ENCODE peak calls at places on chromosomes 3 and 15, in five cellular contexts. One of them, this sample, is unnamed.

GRCh38 chr15:70447927-70448698 is 315.2 kb downstream of the UACA start:
- DNase-seq in MM.1S: no peak
- DNase-seq in ovary: no peak
- DNase-seq in aorta: peak
- DNase-seq in tibial artery: peak
- DNase-seq in this sample: no peak

GRCh38 chr3:55189359-55189801 is 261.5 kb upstream of the LRTM1 start:
- DNase-seq in MM.1S: no peak
- DNase-seq in ovary: no peak
- DNase-seq in aorta: no peak
- DNase-seq in tibial artery: no peak
- DNase-seq in this sample: peak

GRCh38 chr15:66947471-66947870 is 117.9 kb upstream of the SMAD3 start:
- DNase-seq in MM.1S: no peak
- DNase-seq in ovary: no peak
- DNase-seq in aorta: no peak
- DNase-seq in tibial artery: peak
- DNase-seq in this sample: no peak

GRCh38 chr15:37220949-37221670 is 120.8 kb upstream of the MEIS2 start:
- DNase-seq in MM.1S: no peak
- DNase-seq in ovary: no peak
- DNase-seq in aorta: no peak
- DNase-seq in tibial artery: no peak
- DNase-seq in this sample: no peak

GRCh38 chr3:16467368-16467767 is 46.1 kb downstream of the RFTN1 start:
- DNase-seq in MM.1S: no peak
- DNase-seq in ovary: no peak
- DNase-seq in aorta: no peak
- DNase-seq in tibial artery: no peak
- DNase-seq in this sample: no peak

GRCh38 chr15:100601158-100601557 is 826 bp downstream of the LINS1 start:
- DNase-seq in MM.1S: peak
- DNase-seq in ovary: no peak
- DNase-seq in aorta: peak
- DNase-seq in tibial artery: no peak
- DNase-seq in this sample: peak

GRCh38 chr15:57432141-57432701 is 55.9 kb downstream of the CGNL1 start:
- DNase-seq in MM.1S: no peak
- DNase-seq in ovary: no peak
- DNase-seq in aorta: no peak
- DNase-seq in tibial artery: no peak
- DNase-seq in this sample: peak

GRCh38 chr3:12155833-12156232 is 2.9 kb downstream of the TIMP4 start:
- DNase-seq in MM.1S: no peak
- DNase-seq in ovary: no peak
- DNase-seq in aorta: no peak
- DNase-seq in tibial artery: no peak
- DNase-seq in this sample: peak

GRCh38 chr3:190117995-190118394 is 2.7 kb downstream of the P3H2 start:
- DNase-seq in MM.1S: no peak
- DNase-seq in ovary: no peak
- DNase-seq in aorta: no peak
- DNase-seq in tibial artery: no peak
- DNase-seq in this sample: no peak

GRCh38 chr15:22265961-22266360 is 185.6 kb downstream of the OR4M2 start:
- DNase-seq in MM.1S: no peak
- DNase-seq in ovary: no peak
- DNase-seq in aorta: no peak
- DNase-seq in tibial artery: no peak
- DNase-seq in this sample: no peak

GRCh38 chr3:11434017-11434526 is 161.9 kb downstream of the ATG7 start:
- DNase-seq in MM.1S: no peak
- DNase-seq in ovary: peak
- DNase-seq in aorta: peak
- DNase-seq in tibial artery: peak
- DNase-seq in this sample: peak

GRCh38 chr15:67321352-67321751 is 66.8 kb downstream of the IQCH start:
- DNase-seq in MM.1S: no peak
- DNase-seq in ovary: no peak
- DNase-seq in aorta: no peak
- DNase-seq in tibial artery: no peak
- DNase-seq in this sample: no peak

GRCh38 chr15:80999623-81000036 is 1.1 kb upstream of the TLNRD1 start:
- DNase-seq in MM.1S: peak
- DNase-seq in ovary: no peak
- DNase-seq in aorta: no peak
- DNase-seq in tibial artery: no peak
- DNase-seq in this sample: no peak

GRCh38 chr15:74807302-74807701 is 5.3 kb upstream of the LMAN1L start:
- DNase-seq in MM.1S: no peak
- DNase-seq in ovary: no peak
- DNase-seq in aorta: no peak
- DNase-seq in tibial artery: no peak
- DNase-seq in this sample: peak

GRCh38 chr15:86608461-86608860 is 528.8 kb downstream of the AGBL1 start:
- DNase-seq in MM.1S: no peak
- DNase-seq in ovary: no peak
- DNase-seq in aorta: no peak
- DNase-seq in tibial artery: no peak
- DNase-seq in this sample: no peak

GRCh38 chr3:13788522-13789424 is 91.1 kb downstream of the WNT7A start:
- DNase-seq in MM.1S: no peak
- DNase-seq in ovary: no peak
- DNase-seq in aorta: no peak
- DNase-seq in tibial artery: no peak
- DNase-seq in this sample: no peak

GRCh38 chr3:42070089-42070885 is 20.9 kb upstream of the TRAK1 start:
- DNase-seq in MM.1S: no peak
- DNase-seq in ovary: no peak
- DNase-seq in aorta: peak
- DNase-seq in tibial artery: no peak
- DNase-seq in this sample: no peak

GRCh38 chr3:103906304-103906703 is 1460.4 kb upstream of the ALCAM start:
- DNase-seq in MM.1S: no peak
- DNase-seq in ovary: no peak
- DNase-seq in aorta: no peak
- DNase-seq in tibial artery: no peak
- DNase-seq in this sample: no peak

GRCh38 chr15:45402955-45403892 is 24.9 kb upstream of the GATM start:
- DNase-seq in MM.1S: peak
- DNase-seq in ovary: no peak
- DNase-seq in aorta: peak
- DNase-seq in tibial artery: no peak
- DNase-seq in this sample: peak
- H3K4me3 ChIP-seq in MM.1S: peak
- H3K4me3 ChIP-seq in ovary: peak
- H3K4me3 ChIP-seq in aorta: peak
- H3K4me3 ChIP-seq in tibial artery: peak
- H3K4me3 ChIP-seq in this sample: peak

DNA sequence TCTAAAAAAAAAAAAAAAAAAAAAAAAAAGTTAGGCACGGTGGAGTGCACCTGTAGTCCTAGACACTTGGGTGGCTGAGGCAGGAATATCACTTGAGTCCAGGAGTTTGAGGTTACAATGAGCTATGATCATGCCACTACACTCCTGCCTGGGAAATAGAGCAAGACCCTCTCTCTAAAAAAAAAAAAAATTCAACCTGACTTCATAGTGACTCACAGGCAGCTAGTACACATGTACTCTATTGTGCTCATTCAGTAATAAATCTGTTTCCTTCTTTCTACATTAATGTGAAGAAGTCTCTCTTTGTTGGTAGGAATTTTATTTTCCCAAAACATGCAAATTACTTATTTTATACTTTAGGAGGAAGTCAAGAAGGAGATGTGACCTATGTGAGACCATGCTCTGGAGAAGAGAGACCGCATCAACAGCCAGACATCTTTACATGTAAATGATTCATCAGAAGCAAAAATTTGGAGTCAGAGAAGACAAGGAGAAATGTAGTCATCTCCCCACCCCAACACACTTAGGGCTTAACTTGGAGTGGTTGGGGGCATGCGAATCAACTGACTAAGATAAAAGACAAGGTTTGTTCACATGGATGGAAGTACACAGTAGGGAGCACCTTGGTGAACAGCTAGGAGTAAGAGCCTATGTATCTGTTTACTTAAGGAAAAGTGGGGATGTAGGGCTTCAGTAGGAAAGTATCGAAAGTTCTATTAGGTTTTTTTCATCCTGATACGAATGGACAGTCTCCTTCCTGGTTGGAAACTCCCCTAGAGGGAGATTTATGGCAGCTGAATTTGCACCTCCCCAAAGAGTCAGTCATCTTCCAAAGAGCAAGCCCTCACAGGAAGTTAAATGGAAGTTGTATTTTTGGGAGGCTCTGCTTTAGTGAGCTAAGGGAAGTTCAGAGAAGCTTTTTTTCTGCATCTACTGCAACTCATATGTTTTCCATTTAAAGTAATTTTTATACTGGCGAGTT is 23.0 kb upstream of the NMD3 start:
- DNase-seq in MM.1S: no peak
- DNase-seq in ovary: no peak
- DNase-seq in aorta: no peak
- DNase-seq in tibial artery: no peak
- DNase-seq in this sample: no peak
- H3K4me3 ChIP-seq in MM.1S: no peak
- H3K4me3 ChIP-seq in ovary: no peak
- H3K4me3 ChIP-seq in aorta: no peak
- H3K4me3 ChIP-seq in tibial artery: no peak
- H3K4me3 ChIP-seq in this sample: no peak

DNA sequence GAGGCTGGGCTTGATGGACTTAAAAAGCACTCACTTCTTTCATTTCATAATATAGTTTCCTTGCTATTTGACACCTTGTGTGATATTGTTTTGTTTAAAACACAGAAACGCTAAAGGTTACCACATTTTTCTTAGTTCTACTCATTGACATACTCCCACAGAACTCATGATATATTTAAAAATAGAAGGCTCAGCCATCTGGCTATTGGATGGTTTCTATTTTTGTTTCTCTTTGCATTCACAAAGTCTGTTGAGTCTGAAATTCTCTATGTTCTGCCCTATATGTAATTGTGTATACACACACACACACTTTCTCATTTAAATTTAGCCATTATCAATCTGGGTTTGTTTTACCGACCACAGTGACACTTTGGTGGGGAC is 128.2 kb downstream of the SOX2 start:
- DNase-seq in MM.1S: peak
- DNase-seq in ovary: no peak
- DNase-seq in aorta: no peak
- DNase-seq in tibial artery: no peak
- DNase-seq in this sample: no peak
- H3K4me3 ChIP-seq in MM.1S: peak
- H3K4me3 ChIP-seq in ovary: no peak
- H3K4me3 ChIP-seq in aorta: no peak
- H3K4me3 ChIP-seq in tibial artery: no peak
- H3K4me3 ChIP-seq in this sample: no peak

DNA sequence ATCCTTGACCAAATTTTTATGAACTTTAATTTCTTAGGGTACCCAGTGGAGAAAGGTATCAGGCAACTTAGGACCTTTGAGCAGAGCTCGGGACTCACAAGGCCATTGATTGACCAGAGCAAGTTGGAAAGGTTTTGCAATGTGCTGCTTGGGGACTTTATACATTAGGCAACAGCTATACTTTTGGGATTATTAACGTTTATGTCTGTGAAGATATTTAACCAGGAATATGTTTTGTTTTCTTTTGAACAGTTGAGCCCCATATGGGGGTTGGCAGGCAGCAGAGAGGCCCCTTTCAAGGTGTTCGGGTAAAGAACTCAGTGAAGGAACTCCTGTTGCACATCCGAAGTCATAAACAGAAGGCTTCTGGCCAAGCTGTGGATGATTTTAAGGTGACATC is 2.5 kb downstream of the NFKBIZ start:
- DNase-seq in MM.1S: no peak
- DNase-seq in ovary: no peak
- DNase-seq in aorta: no peak
- DNase-seq in tibial artery: no peak
- DNase-seq in this sample: no peak
- H3K4me3 ChIP-seq in MM.1S: peak
- H3K4me3 ChIP-seq in ovary: peak
- H3K4me3 ChIP-seq in aorta: peak
- H3K4me3 ChIP-seq in tibial artery: peak
- H3K4me3 ChIP-seq in this sample: peak

DNA sequence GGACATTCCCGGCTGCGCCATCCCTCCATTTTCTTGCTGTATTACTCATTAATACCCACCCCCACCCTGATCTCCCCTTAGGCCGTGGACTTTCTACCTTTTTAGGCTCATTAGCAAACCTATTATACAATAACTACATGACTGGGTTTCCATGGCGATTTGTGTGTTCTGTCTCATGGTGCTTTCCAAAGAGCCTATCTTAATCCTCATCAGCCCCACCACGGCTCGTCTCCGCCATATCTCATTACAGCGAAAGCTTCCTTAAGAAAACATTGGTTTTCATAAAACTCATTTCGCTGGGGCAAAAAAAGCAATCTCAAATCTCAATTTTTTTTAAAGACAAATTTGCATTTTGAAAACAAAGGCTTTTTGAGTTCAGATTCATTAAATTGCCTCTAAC is 41.1 kb upstream of the RGMA start:
- DNase-seq in MM.1S: no peak
- DNase-seq in ovary: no peak
- DNase-seq in aorta: no peak
- DNase-seq in tibial artery: no peak
- DNase-seq in this sample: no peak
- H3K4me3 ChIP-seq in MM.1S: no peak
- H3K4me3 ChIP-seq in ovary: no peak
- H3K4me3 ChIP-seq in aorta: no peak
- H3K4me3 ChIP-seq in tibial artery: no peak
- H3K4me3 ChIP-seq in this sample: no peak

DNA sequence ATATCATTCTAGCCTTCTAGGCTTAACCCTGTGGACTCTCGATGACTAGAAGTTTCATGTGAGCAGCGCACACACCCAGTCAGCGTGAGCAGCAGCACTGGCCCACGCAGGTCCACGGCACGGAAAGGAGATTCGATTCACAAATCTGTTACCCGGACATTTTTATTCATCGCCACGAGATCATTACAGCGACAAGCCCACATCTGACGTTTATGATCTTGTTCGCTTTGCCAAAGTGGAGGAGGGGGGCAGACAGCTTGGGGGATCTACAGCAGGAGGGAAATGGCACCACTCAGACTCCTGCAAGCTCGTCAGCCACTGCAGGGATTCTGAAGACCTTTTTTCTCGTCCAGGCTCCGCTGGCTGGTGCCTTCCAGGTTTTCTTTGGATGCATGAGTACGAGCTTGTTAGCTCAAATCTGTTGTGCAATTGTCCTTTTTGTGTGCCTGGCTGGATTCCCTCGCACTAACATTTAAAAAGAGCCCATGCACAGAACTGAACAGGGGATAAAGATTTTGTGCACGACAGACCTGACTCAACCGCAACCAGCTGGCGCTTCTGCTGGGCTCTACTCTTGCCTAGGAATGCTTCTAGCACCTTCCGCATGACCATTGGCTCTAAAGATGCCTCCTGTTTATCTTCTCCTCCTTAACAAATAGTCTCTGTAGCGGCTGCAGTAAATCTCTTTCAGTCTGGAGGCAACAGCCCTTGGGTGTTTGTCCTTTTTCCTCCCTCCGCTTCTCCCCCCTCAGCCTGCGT is 938.5 kb downstream of the MCTP2 start:
- DNase-seq in MM.1S: no peak
- DNase-seq in ovary: no peak
- DNase-seq in aorta: peak
- DNase-seq in tibial artery: peak
- DNase-seq in this sample: peak
- H3K4me3 ChIP-seq in MM.1S: no peak
- H3K4me3 ChIP-seq in ovary: peak
- H3K4me3 ChIP-seq in aorta: no peak
- H3K4me3 ChIP-seq in tibial artery: peak
- H3K4me3 ChIP-seq in this sample: no peak

This sample was measured in fibroblast of the aortic adventitia.